ENCODE peak calls at places on chromosomes 11 and 22, in four cellular contexts. I, W, E and P are unnamed samples.

GRCh38 chr11:62974848-62975522 is 9.8 kb downstream of the SLC22A6 start:
- DNase-seq in I (no peak), W (no peak), E (peak), P (no peak)

GRCh38 chr11:64998690-64999431 is 2.1 kb upstream of the BATF2 start:
- DNase-seq in I (no peak), W (no peak), E (no peak), P (no peak)

GRCh38 chr22:29804985-29805384 is 33.1 kb downstream of the ASCC2 start:
- DNase-seq in I (no peak), W (peak), E (no peak), P (no peak)

GRCh38 chr22:32577591-32577990 is 103.0 kb downstream of the FBXO7 start:
- DNase-seq in I (no peak), W (no peak), E (no peak), P (no peak)

GRCh38 chr11:114819028-114819427 is 140.7 kb downstream of the NXPE2 start:
- DNase-seq in I (no peak), W (no peak), E (no peak), P (no peak)

GRCh38 chr11:74282863-74283484 is 28.5 kb downstream of the P4HA3 start:
- DNase-seq in I (no peak), W (no peak), E (no peak), P (no peak)

GRCh38 chr11:3894128-3894731 is 38.8 kb downstream of the STIM1 start:
- DNase-seq in I (no peak), W (no peak), E (no peak), P (no peak)

GRCh38 chr11:62556102-62556871 is 9.7 kb upstream of the AHNAK start:
- DNase-seq in I (peak), W (peak), E (peak), P (peak)

GRCh38 chr11:64251986-64252837 is 882 bp downstream of the PLCB3 start:
- DNase-seq in I (no peak), W (no peak), E (peak), P (no peak)

GRCh38 chr22:37020192-37020479 is 594 bp downstream of the MPST start:
- DNase-seq in I (no peak), W (peak), E (no peak), P (no peak)

GRCh38 chr11:11709447-11710239 is 87.8 kb upstream of the GALNT18 start:
- DNase-seq in I (no peak), W (no peak), E (no peak), P (no peak)

GRCh38 chr11:73894725-73895335 is 18.0 kb downstream of the PAAF1 start:
- DNase-seq in I (peak), W (no peak), E (no peak), P (no peak)